ENCODE peak calls at places on chromosomes 5 and 9, in nine cellular contexts. One of them, this sample, is unnamed.

GRCh38 chr5:37064442-37064841 is 184.7 kb downstream of the CPLANE1 start:
- DNase-seq in T1000: no peak
- DNase-seq in transverse colon: no peak
- DNase-seq in ascending aorta: no peak
- DNase-seq in fibroblast of the aortic adventitia: no peak
- DNase-seq in GM03348: no peak
- DNase-seq in tibial nerve: no peak
- DNase-seq in activated CD8-positive, alpha-beta T cell treated with anti-CD3 and anti-CD28 coated beads, Interleukin-2, amount 10 ng/mL, durations not matched to agents 7 days and 5 days: no peak
- DNase-seq in stimulated activated CD4-positive, alpha-beta T cell treated with anti-CD3 and anti-CD28 coated beads, Interleukin-4, amount 100 ng/mL, for 24 hours: no peak
- DNase-seq in this sample: no peak

GRCh38 chr5:172559004-172559932 is 81.8 kb upstream of the NEURL1B start:
- DNase-seq in T1000: peak; percentile 52
- DNase-seq in transverse colon: peak; percentile 59
- DNase-seq in ascending aorta: no peak
- DNase-seq in fibroblast of the aortic adventitia: peak; percentile 95
- DNase-seq in GM03348: peak; percentile 76
- DNase-seq in tibial nerve: peak; percentile 47
- DNase-seq in activated CD8-positive, alpha-beta T cell treated with anti-CD3 and anti-CD28 coated beads, Interleukin-2, amount 10 ng/mL, durations not matched to agents 7 days and 5 days: no peak
- DNase-seq in stimulated activated CD4-positive, alpha-beta T cell treated with anti-CD3 and anti-CD28 coated beads, Interleukin-4, amount 100 ng/mL, for 24 hours: no peak
- DNase-seq in this sample: peak; percentile 19

GRCh38 chr9:81825831-81826540 is 102.2 kb upstream of the SPATA31D4 start:
- DNase-seq in T1000: no peak
- DNase-seq in transverse colon: no peak
- DNase-seq in ascending aorta: no peak
- DNase-seq in fibroblast of the aortic adventitia: no peak
- DNase-seq in GM03348: no peak
- DNase-seq in tibial nerve: no peak
- DNase-seq in activated CD8-positive, alpha-beta T cell treated with anti-CD3 and anti-CD28 coated beads, Interleukin-2, amount 10 ng/mL, durations not matched to agents 7 days and 5 days: no peak
- DNase-seq in stimulated activated CD4-positive, alpha-beta T cell treated with anti-CD3 and anti-CD28 coated beads, Interleukin-4, amount 100 ng/mL, for 24 hours: no peak
- DNase-seq in this sample: no peak

GRCh38 chr5:96425436-96425835 is 7.6 kb downstream of the PCSK1 start:
- DNase-seq in T1000: no peak
- DNase-seq in transverse colon: no peak
- DNase-seq in ascending aorta: no peak
- DNase-seq in fibroblast of the aortic adventitia: no peak
- DNase-seq in GM03348: no peak
- DNase-seq in tibial nerve: no peak
- DNase-seq in activated CD8-positive, alpha-beta T cell treated with anti-CD3 and anti-CD28 coated beads, Interleukin-2, amount 10 ng/mL, durations not matched to agents 7 days and 5 days: no peak
- DNase-seq in stimulated activated CD4-positive, alpha-beta T cell treated with anti-CD3 and anti-CD28 coated beads, Interleukin-4, amount 100 ng/mL, for 24 hours: no peak
- DNase-seq in this sample: no peak

GRCh38 chr5:151719228-151719861 is 32.6 kb upstream of the SPARC start:
- DNase-seq in T1000: no peak
- DNase-seq in transverse colon: peak; percentile 44
- DNase-seq in ascending aorta: no peak
- DNase-seq in fibroblast of the aortic adventitia: peak; percentile 76
- DNase-seq in GM03348: no peak
- DNase-seq in tibial nerve: peak; percentile 67
- DNase-seq in activated CD8-positive, alpha-beta T cell treated with anti-CD3 and anti-CD28 coated beads, Interleukin-2, amount 10 ng/mL, durations not matched to agents 7 days and 5 days: peak; percentile 40
- DNase-seq in stimulated activated CD4-positive, alpha-beta T cell treated with anti-CD3 and anti-CD28 coated beads, Interleukin-4, amount 100 ng/mL, for 24 hours: peak; percentile 10
- DNase-seq in this sample: no peak

GRCh38 chr5:124648902-124649467 is 97.5 kb downstream of the ZNF608 start:
- DNase-seq in T1000: no peak
- DNase-seq in transverse colon: no peak
- DNase-seq in ascending aorta: no peak
- DNase-seq in fibroblast of the aortic adventitia: no peak
- DNase-seq in GM03348: no peak
- DNase-seq in tibial nerve: no peak
- DNase-seq in activated CD8-positive, alpha-beta T cell treated with anti-CD3 and anti-CD28 coated beads, Interleukin-2, amount 10 ng/mL, durations not matched to agents 7 days and 5 days: no peak
- DNase-seq in stimulated activated CD4-positive, alpha-beta T cell treated with anti-CD3 and anti-CD28 coated beads, Interleukin-4, amount 100 ng/mL, for 24 hours: no peak
- DNase-seq in this sample: no peak

GRCh38 chr9:124869986-124870560 is 8.1 kb downstream of the ARPC5L start:
- DNase-seq in T1000: no peak
- DNase-seq in transverse colon: peak; percentile 77
- DNase-seq in ascending aorta: no peak
- DNase-seq in fibroblast of the aortic adventitia: no peak
- DNase-seq in GM03348: peak; percentile 58
- DNase-seq in tibial nerve: no peak
- DNase-seq in activated CD8-positive, alpha-beta T cell treated with anti-CD3 and anti-CD28 coated beads, Interleukin-2, amount 10 ng/mL, durations not matched to agents 7 days and 5 days: peak; percentile 88
- DNase-seq in stimulated activated CD4-positive, alpha-beta T cell treated with anti-CD3 and anti-CD28 coated beads, Interleukin-4, amount 100 ng/mL, for 24 hours: peak; percentile 90
- DNase-seq in this sample: no peak

GRCh38 chr9:4375424-4376195 is 75.7 kb upstream of the GLIS3 start:
- DNase-seq in T1000: no peak
- DNase-seq in transverse colon: no peak
- DNase-seq in ascending aorta: no peak
- DNase-seq in fibroblast of the aortic adventitia: peak; percentile 80
- DNase-seq in GM03348: peak; percentile 78
- DNase-seq in tibial nerve: no peak
- DNase-seq in activated CD8-positive, alpha-beta T cell treated with anti-CD3 and anti-CD28 coated beads, Interleukin-2, amount 10 ng/mL, durations not matched to agents 7 days and 5 days: no peak
- DNase-seq in stimulated activated CD4-positive, alpha-beta T cell treated with anti-CD3 and anti-CD28 coated beads, Interleukin-4, amount 100 ng/mL, for 24 hours: no peak
- DNase-seq in this sample: no peak

GRCh38 chr9:128587453-128587852 is 35.1 kb downstream of the SPTAN1 start:
- DNase-seq in T1000: no peak
- DNase-seq in transverse colon: no peak
- DNase-seq in ascending aorta: no peak
- DNase-seq in fibroblast of the aortic adventitia: no peak
- DNase-seq in GM03348: no peak
- DNase-seq in tibial nerve: no peak
- DNase-seq in activated CD8-positive, alpha-beta T cell treated with anti-CD3 and anti-CD28 coated beads, Interleukin-2, amount 10 ng/mL, durations not matched to agents 7 days and 5 days: peak; percentile 82
- DNase-seq in stimulated activated CD4-positive, alpha-beta T cell treated with anti-CD3 and anti-CD28 coated beads, Interleukin-4, amount 100 ng/mL, for 24 hours: peak; percentile 51
- DNase-seq in this sample: no peak

GRCh38 chr5:39640552-39640951 is 215.8 kb upstream of the DAB2 start:
- DNase-seq in T1000: no peak
- DNase-seq in transverse colon: no peak
- DNase-seq in ascending aorta: no peak
- DNase-seq in fibroblast of the aortic adventitia: no peak
- DNase-seq in GM03348: no peak
- DNase-seq in tibial nerve: no peak
- DNase-seq in activated CD8-positive, alpha-beta T cell treated with anti-CD3 and anti-CD28 coated beads, Interleukin-2, amount 10 ng/mL, durations not matched to agents 7 days and 5 days: no peak
- DNase-seq in stimulated activated CD4-positive, alpha-beta T cell treated with anti-CD3 and anti-CD28 coated beads, Interleukin-4, amount 100 ng/mL, for 24 hours: no peak
- DNase-seq in this sample: no peak

GRCh38 chr5:99061711-99062110 is 132.9 kb upstream of the CHD1 start:
- DNase-seq in T1000: no peak
- DNase-seq in transverse colon: no peak
- DNase-seq in ascending aorta: no peak
- DNase-seq in fibroblast of the aortic adventitia: peak; percentile 59
- DNase-seq in GM03348: peak; percentile 58
- DNase-seq in tibial nerve: no peak
- DNase-seq in activated CD8-positive, alpha-beta T cell treated with anti-CD3 and anti-CD28 coated beads, Interleukin-2, amount 10 ng/mL, durations not matched to agents 7 days and 5 days: no peak
- DNase-seq in stimulated activated CD4-positive, alpha-beta T cell treated with anti-CD3 and anti-CD28 coated beads, Interleukin-4, amount 100 ng/mL, for 24 hours: no peak
- DNase-seq in this sample: no peak

GRCh38 chr9:80066931-80067330 is 495.2 kb downstream of the TLE4 start:
- DNase-seq in T1000: no peak
- DNase-seq in transverse colon: no peak
- DNase-seq in ascending aorta: no peak
- DNase-seq in fibroblast of the aortic adventitia: peak; percentile 9
- DNase-seq in GM03348: no peak
- DNase-seq in tibial nerve: no peak
- DNase-seq in activated CD8-positive, alpha-beta T cell treated with anti-CD3 and anti-CD28 coated beads, Interleukin-2, amount 10 ng/mL, durations not matched to agents 7 days and 5 days: no peak
- DNase-seq in stimulated activated CD4-positive, alpha-beta T cell treated with anti-CD3 and anti-CD28 coated beads, Interleukin-4, amount 100 ng/mL, for 24 hours: no peak
- DNase-seq in this sample: no peak

This sample was measured in thoracic aorta.